ENCODE peak calls at places on chromosomes 13 and 19, in four cellular contexts. T is ovary, C is tibial nerve, H is A549. J is an unnamed sample.

GRCh38 chr13:61136101-61136500 is 279.5 kb downstream of the PCDH20 start:
- DNase-seq in H (no peak), C (no peak), T (no peak), J (no peak)

GRCh38 chr19:3507371-3508120 is 1.4 kb downstream of the FZR1 start:
- DNase-seq in C (no peak), T (peak), H (no peak), J (no peak)

GRCh38 chr13:66102864-66103263 is 1127.3 kb downstream of the PCDH9 start:
- DNase-seq in T (no peak), C (no peak), H (no peak), J (no peak)

GRCh38 chr19:42606660-42607351 is 12.1 kb upstream of the CEACAM8 start:
- DNase-seq in T (no peak), C (no peak), H (peak), J (no peak)

GRCh38 chr19:10262771-10263170 is 8.1 kb upstream of the ICAM1 start:
- DNase-seq in H (no peak), C (no peak), T (no peak), J (no peak)

GRCh38 chr13:52345048-52345447 is 60.9 kb downstream of the THSD1 start:
- DNase-seq in C (no peak), T (no peak), H (no peak), J (no peak)

GRCh38 chr13:66237411-66238062 is 992.6 kb downstream of the PCDH9 start:
- DNase-seq in C (no peak), T (no peak), H (peak), J (no peak)

GRCh38 chr13:107035778-107036177 is 467.8 kb upstream of the ARGLU1 start:
- DNase-seq in H (no peak), T (no peak), C (no peak), J (no peak)

GRCh38 chr13:42345367-42345766 is 73.4 kb downstream of the AKAP11 start:
- DNase-seq in H (no peak), C (no peak), T (no peak), J (no peak)

GRCh38 chr13:46181799-46182490 is at the start of gene LCP1:
- DNase-seq in C (no peak), H (no peak), T (no peak), J (no peak)

GRCh38 chr13:46178143-46178542 is 3.8 kb downstream of the LCP1 start:
- DNase-seq in C (no peak), H (no peak), T (no peak), J (no peak)

GRCh38 chr13:46180393-46180792 is 1.6 kb downstream of the LCP1 start:
- DNase-seq in T (no peak), H (no peak), C (no peak), J (no peak)

GRCh38 chr13:46178821-46179220 is 3.2 kb downstream of the LCP1 start:
- DNase-seq in C (no peak), T (no peak), H (no peak), J (no peak)

GRCh38 chr13:46179576-46180368 is 2.2 kb downstream of the LCP1 start:
- DNase-seq in T (no peak), H (no peak), C (no peak), J (no peak)
- TF ChIP-seq POLR2A in T (no peak), H (no peak), C (no peak), J (no peak)

GRCh38 chr13:29435125-29435911 is 160.2 kb downstream of the SLC7A1 start:
- DNase-seq in H (no peak), T (no peak), C (no peak), J (peak)

GRCh38 chr13:29438772-29439171 is 156.7 kb downstream of the SLC7A1 start:
- DNase-seq in H (no peak), T (no peak), C (no peak), J (no peak)

GRCh38 chr13:29434217-29434940 is 161.1 kb downstream of the SLC7A1 start:
- DNase-seq in H (no peak), T (no peak), C (no peak), J (no peak)

GRCh38 chr13:29436721-29437250 is 158.7 kb downstream of the SLC7A1 start:
- DNase-seq in H (no peak), C (no peak), T (no peak), J (no peak)

GRCh38 chr13:29436291-29436690 is 159.2 kb downstream of the SLC7A1 start:
- DNase-seq in T (no peak), H (no peak), C (no peak), J (no peak)
- TF ChIP-seq EP300 in T (no peak), H (no peak), C (no peak), J (no peak)

GRCh38 chr13:114261328-114261965 is 20.0 kb upstream of the UPF3A start:
- DNase-seq in C (no peak), H (no peak), T (no peak), J (no peak)

GRCh38 chr13:114258589-114258988 is 22.8 kb upstream of the UPF3A start:
- DNase-seq in C (no peak), H (no peak), T (no peak), J (no peak)

GRCh38 chr13:114259974-114260373 is 21.4 kb upstream of the UPF3A start:
- DNase-seq in T (no peak), H (no peak), C (no peak), J (no peak)

GRCh38 chr13:114260818-114261217 is 20.6 kb upstream of the UPF3A start:
- DNase-seq in T (no peak), H (no peak), C (no peak), J (no peak)

DNA sequence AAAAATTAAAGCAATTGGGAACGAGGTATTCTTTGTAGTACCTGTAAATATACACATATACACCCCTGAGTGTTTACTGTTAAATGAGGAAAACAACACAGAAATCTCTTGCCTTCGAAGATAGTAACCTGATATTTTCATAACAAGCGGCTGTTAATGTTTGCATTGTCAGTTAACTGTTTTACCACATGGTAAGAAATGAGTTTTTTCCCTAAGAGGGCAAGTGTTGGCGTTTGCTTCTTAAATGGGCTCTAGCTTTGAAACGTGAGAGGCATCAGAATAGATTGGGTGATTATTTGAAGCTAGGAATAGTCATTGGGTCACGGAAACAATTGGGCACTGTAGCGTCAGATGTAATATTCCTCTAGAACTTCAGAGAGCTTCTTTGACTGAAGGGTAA is 22.0 kb upstream of the UPF3A start:
- DNase-seq in H (no peak), T (no peak), C (no peak), J (no peak)
- TF ChIP-seq POLR2A in H (no peak), T (no peak), C (no peak), J (no peak)

GRCh38 chr19:35184267-35184666 is 29.7 kb downstream of the FXYD5 start:
- DNase-seq in T (no peak), H (no peak), C (no peak), J (no peak)

GRCh38 chr19:35179830-35180229 is 25.3 kb downstream of the FXYD5 start:
- DNase-seq in T (no peak), H (no peak), C (no peak), J (no peak)

GRCh38 chr19:35181387-35181786 is 26.9 kb downstream of the FXYD5 start:
- DNase-seq in T (no peak), C (no peak), H (no peak), J (no peak)

GRCh38 chr19:35184884-35185283 is 30.3 kb downstream of the FXYD5 start:
- DNase-seq in C (no peak), H (no peak), T (no peak), J (no peak)
- TF ChIP-seq EP300 in C (no peak), H (no peak), T (no peak), J (no peak)

DNA sequence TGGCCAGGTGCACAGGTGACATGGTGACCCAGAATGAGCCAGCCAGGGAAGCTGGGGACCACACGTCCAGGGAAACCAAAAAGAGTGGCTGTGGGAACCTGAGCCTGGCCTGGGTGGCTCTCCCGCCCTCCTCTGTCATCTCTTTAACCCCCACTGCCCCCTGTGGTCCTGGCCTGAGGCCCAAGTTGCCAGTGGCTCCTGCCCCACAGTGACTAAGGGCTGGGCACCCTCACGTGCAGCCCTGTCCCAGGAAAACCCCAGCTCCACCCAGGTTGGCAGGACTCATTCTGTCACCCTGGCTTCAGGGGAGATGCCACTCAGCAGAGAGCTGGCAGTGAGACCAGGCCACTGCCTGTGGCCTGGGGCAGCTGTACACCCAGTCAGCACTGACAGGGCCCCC is 30.6 kb upstream of the ISYNA1 start:
- DNase-seq in C (no peak), H (peak), T (no peak), J (peak)
- TF ChIP-seq POLR2A in C (no peak), H (no peak), T (no peak), J (no peak)

GRCh38 chr13:33180009-33180804 is 105.3 kb downstream of the STARD13 start:
- DNase-seq in H (no peak), C (no peak), T (no peak), J (no peak)
- TF ChIP-seq EP300 in H (no peak), C (no peak), T (no peak), J (no peak)